ENCODE peak calls at places on chromosome 11, in nine cellular contexts. V is GM23338, L is IMR-90, P is left ventricle myocardium inferior, X is AG04450, H is thoracic aorta, Q is chondrocyte, U is RWPE2, Z is WTC11. I is an unnamed sample.

GRCh38 chr11:112797653-112798293 is 163.4 kb upstream of the NCAM1 start:
- DNase-seq in V (peak), L (no peak), P (no peak), X (no peak), H (no peak), Q (no peak), U (no peak), Z (peak), I (peak)

GRCh38 chr11:46210133-46210636 is 67.3 kb upstream of the CREB3L1 start:
- DNase-seq in V (no peak), L (peak), P (no peak), X (peak), H (no peak), Q (no peak), U (no peak), Z (no peak), I (peak)

GRCh38 chr11:12787847-12788246 is 113.6 kb downstream of the TEAD1 start:
- DNase-seq in V (no peak), L (peak), P (no peak), X (no peak), H (no peak), Q (no peak), U (no peak), Z (no peak), I (peak)

GRCh38 chr11:126121316-126121715 is 58.6 kb upstream of the CDON start:
- DNase-seq in V (no peak), L (no peak), P (no peak), X (no peak), H (no peak), Q (peak), U (no peak), Z (no peak), I (no peak)

GRCh38 chr11:92628401-92629292 is 340.8 kb upstream of the MTNR1B start:
- DNase-seq in V (no peak), L (peak), P (no peak), X (no peak), H (no peak), Q (no peak), U (no peak), Z (no peak), I (no peak)

GRCh38 chr11:68145120-68145866 is 24.1 kb upstream of the CHKA start:
- DNase-seq in V (no peak), L (no peak), P (no peak), X (no peak), H (no peak), Q (no peak), U (peak), Z (no peak), I (no peak)

GRCh38 chr11:29511394-29511793 is 505.4 kb downstream of the KCNA4 start:
- DNase-seq in V (no peak), L (no peak), P (no peak), X (no peak), H (no peak), Q (no peak), U (no peak), Z (no peak), I (no peak)

GRCh38 chr11:15006139-15006759 is 34.1 kb upstream of the CALCA start:
- DNase-seq in V (peak), L (peak), P (no peak), X (no peak), H (no peak), Q (no peak), U (no peak), Z (no peak), I (peak)

GRCh38 chr11:56841210-56841810 is 92.8 kb upstream of the OR9G4 start:
- DNase-seq in V (peak), L (peak), P (no peak), X (peak), H (no peak), Q (no peak), U (no peak), Z (peak), I (peak)

GRCh38 chr11:3840870-3841425 is at the start of gene RHOG:
- DNase-seq in V (peak), L (peak), P (peak), X (peak), H (peak), Q (no peak), U (peak), Z (peak), I (peak)

GRCh38 chr11:11420512-11420911 is 67.5 kb upstream of the CSNK2A3 start:
- DNase-seq in V (no peak), L (no peak), P (no peak), X (no peak), H (no peak), Q (no peak), U (no peak), Z (no peak), I (no peak)

GRCh38 chr11:81237139-81237538 is 1496.5 kb downstream of the FAM181B start:
- DNase-seq in V (peak), L (peak), P (no peak), X (no peak), H (no peak), Q (no peak), U (no peak), Z (no peak), I (no peak)

GRCh38 chr11:66106786-66107599 is 36.9 kb downstream of the PACS1 start:
- DNase-seq in V (peak), L (no peak), P (no peak), X (no peak), H (no peak), Q (no peak), U (no peak), Z (no peak), I (no peak)

GRCh38 chr11:64049509-64049908 is 13.8 kb downstream of the FLRT1 start:
- DNase-seq in V (no peak), L (no peak), P (no peak), X (no peak), H (no peak), Q (no peak), U (no peak), Z (no peak), I (no peak)

GRCh38 chr11:70876685-70877084 is 375.7 kb downstream of the SHANK2 start:
- DNase-seq in V (no peak), L (no peak), P (no peak), X (no peak), H (no peak), Q (no peak), U (no peak), Z (no peak), I (no peak)

GRCh38 chr11:130871616-130872015 is 44.7 kb downstream of the SNX19 start:
- DNase-seq in V (no peak), L (no peak), P (no peak), X (no peak), H (no peak), Q (no peak), U (no peak), Z (no peak), I (no peak)

GRCh38 chr11:123690490-123690889 is 36.1 kb upstream of the SCN3B start:
- DNase-seq in V (no peak), L (peak), P (no peak), X (no peak), H (no peak), Q (no peak), U (no peak), Z (no peak), I (peak)

GRCh38 chr11:8079111-8079675 is 1.8 kb upstream of the TUB start:
- DNase-seq in V (no peak), L (no peak), P (no peak), X (no peak), H (no peak), Q (no peak), U (no peak), Z (no peak), I (no peak)

GRCh38 chr11:3108183-3108721 is 51.0 kb upstream of the CARS1 start:
- DNase-seq in V (no peak), L (no peak), P (no peak), X (no peak), H (no peak), Q (no peak), U (peak), Z (peak), I (no peak)

GRCh38 chr11:12769834-12770345 is 95.7 kb downstream of the TEAD1 start:
- DNase-seq in V (peak), L (peak), P (no peak), X (peak), H (no peak), Q (no peak), U (no peak), Z (no peak), I (peak)

GRCh38 chr11:110251837-110252236 is 44.6 kb downstream of the RDX start:
- DNase-seq in V (no peak), L (peak), P (no peak), X (no peak), H (no peak), Q (no peak), U (no peak), Z (no peak), I (peak)

GRCh38 chr11:82858556-82859091 is 41.6 kb downstream of the PRCP start:
- DNase-seq in V (no peak), L (peak), P (no peak), X (peak), H (no peak), Q (no peak), U (peak), Z (no peak), I (peak)

GRCh38 chr11:12091957-12092558 is 18.3 kb upstream of the MICAL2 start:
- DNase-seq in V (no peak), L (no peak), P (no peak), X (no peak), H (no peak), Q (no peak), U (no peak), Z (no peak), I (peak)

GRCh38 chr11:19938051-19938856 is 222.0 kb downstream of the DBX1 start:
- DNase-seq in V (peak), L (peak), P (peak), X (no peak), H (no peak), Q (no peak), U (no peak), Z (peak), I (peak)

GRCh38 chr11:33452806-33453205 is 195.6 kb downstream of the HIPK3 start:
- DNase-seq in V (no peak), L (peak), P (no peak), X (peak), H (no peak), Q (no peak), U (no peak), Z (no peak), I (peak)

GRCh38 chr11:65623177-65623576 is 7.6 kb downstream of the PCNX3 start:
- DNase-seq in V (no peak), L (no peak), P (no peak), X (no peak), H (no peak), Q (no peak), U (no peak), Z (no peak), I (no peak)

GRCh38 chr11:110433393-110434333 is 3.9 kb downstream of the FDX1 start:
- DNase-seq in V (peak), L (peak), P (no peak), X (no peak), H (no peak), Q (no peak), U (no peak), Z (no peak), I (peak)

GRCh38 chr11:1055990-1056771 is 18.5 kb upstream of the MUC2 start:
- DNase-seq in V (no peak), L (no peak), P (no peak), X (no peak), H (no peak), Q (no peak), U (peak), Z (peak), I (no peak)

GRCh38 chr11:94583213-94583884 is 16.2 kb downstream of the PIWIL4 start:
- DNase-seq in V (no peak), L (no peak), P (no peak), X (no peak), H (no peak), Q (no peak), U (no peak), Z (no peak), I (no peak)

GRCh38 chr11:8028766-8029165 is 41.6 kb downstream of the EIF3F start:
- DNase-seq in V (no peak), L (no peak), P (no peak), X (no peak), H (no peak), Q (no peak), U (no peak), Z (no peak), I (no peak)

GRCh38 chr11:46905806-46906205 is 12.5 kb downstream of the LRP4 start:
- DNase-seq in V (no peak), L (no peak), P (no peak), X (no peak), H (no peak), Q (no peak), U (no peak), Z (no peak), I (no peak)

GRCh38 chr11:74936087-74936486 is 12.8 kb downstream of the XRRA1 start:
- DNase-seq in V (no peak), L (no peak), P (no peak), X (no peak), H (no peak), Q (no peak), U (no peak), Z (no peak), I (no peak)

DNA sequence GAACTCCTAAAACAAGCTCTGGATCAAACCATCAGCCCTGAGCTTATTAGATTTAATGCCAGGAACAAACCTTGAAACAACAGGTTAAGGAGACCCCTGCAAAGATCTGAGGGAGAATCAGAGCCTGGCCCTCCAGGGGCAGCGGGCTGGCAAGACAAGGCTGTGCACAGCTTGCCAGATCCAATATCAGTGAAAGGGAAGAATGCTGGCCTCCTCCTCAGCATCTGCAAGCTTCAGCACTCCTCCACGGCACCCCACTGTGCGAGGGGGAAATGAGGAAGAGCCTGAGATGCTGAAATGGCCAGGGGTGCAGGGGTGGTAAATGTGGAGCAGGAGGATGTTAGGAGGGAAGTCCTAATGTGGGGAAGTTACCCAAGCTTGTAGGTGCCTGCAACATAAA is 167.0 kb downstream of the TENM4 start:
- DNase-seq in V (peak), L (no peak), P (no peak), X (no peak), H (no peak), Q (no peak), U (no peak), Z (peak), I (no peak)
- TF ChIP-seq CTCF in V (no peak), L (no peak), P (no peak), X (no peak), H (no peak), Q (no peak), U (no peak), Z (no peak), I (no peak)

GRCh38 chr11:24421766-24422165 is 75.1 kb upstream of the LUZP2 start:
- DNase-seq in V (no peak), L (peak), P (no peak), X (no peak), H (no peak), Q (no peak), U (no peak), Z (no peak), I (no peak)
- TF ChIP-seq CTCF in V (no peak), L (no peak), P (no peak), X (no peak), H (no peak), Q (no peak), U (no peak), Z (no peak), I (no peak)

DNA sequence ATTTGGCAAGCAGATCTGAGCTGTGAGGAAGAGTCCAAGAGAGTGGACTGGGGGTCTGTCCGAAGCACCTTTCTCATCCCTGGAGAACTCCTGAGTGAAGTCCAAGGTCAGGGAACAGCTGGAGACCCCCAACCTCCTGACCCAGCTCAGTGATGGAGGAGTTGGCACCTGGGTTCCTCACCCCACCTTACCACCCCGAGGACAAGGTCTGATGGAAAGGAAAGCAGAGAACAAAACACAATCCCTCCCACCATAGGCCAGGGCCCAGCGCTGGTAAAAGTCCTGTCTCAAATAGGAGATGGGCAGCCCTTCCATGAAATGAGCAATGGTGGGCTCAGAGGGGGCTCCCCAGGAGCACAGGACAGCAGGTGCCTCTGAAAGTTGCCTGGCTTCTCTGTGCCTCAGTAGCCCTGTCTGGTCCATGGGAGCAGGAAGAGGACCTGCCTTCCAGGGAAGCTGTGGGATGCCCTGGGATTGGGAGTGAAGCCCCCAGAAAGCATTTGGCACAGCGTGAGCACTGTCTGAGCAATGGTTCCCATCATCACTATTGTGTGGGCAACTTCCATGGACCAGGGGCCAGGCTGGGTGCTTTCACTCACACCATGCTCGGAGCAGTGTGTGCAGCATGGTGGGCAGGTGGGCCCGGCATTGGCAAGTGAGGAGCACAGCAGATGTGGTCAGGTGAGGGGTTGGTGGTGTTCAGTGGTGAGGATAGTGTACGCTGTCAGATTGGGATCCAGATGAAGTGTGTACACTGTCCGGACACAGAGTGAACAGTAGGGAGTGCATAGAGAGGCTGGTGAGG is 7.5 kb downstream of the TRIM29 start:
- DNase-seq in V (no peak), L (no peak), P (peak), X (no peak), H (no peak), Q (peak), U (peak), Z (peak), I (no peak)
- TF ChIP-seq CTCF in V (no peak), L (no peak), P (no peak), X (no peak), H (no peak), Q (no peak), U (no peak), Z (no peak), I (no peak)

GRCh38 chr11:124737638-124738293 is 2.0 kb upstream of the NRGN start:
- DNase-seq in V (no peak), L (no peak), P (no peak), X (no peak), H (no peak), Q (no peak), U (no peak), Z (no peak), I (no peak)

GRCh38 chr11:124738713-124739478 is 846 bp upstream of the NRGN start:
- DNase-seq in V (no peak), L (no peak), P (no peak), X (no peak), H (no peak), Q (no peak), U (no peak), Z (no peak), I (no peak)

GRCh38 chr11:124739479-124740276 is at the start of gene NRGN:
- DNase-seq in V (peak), L (peak), P (peak), X (peak), H (peak), Q (no peak), U (peak), Z (peak), I (peak)

GRCh38 chr11:124743050-124743449 is 3.3 kb downstream of the NRGN start:
- DNase-seq in V (no peak), L (no peak), P (no peak), X (no peak), H (no peak), Q (no peak), U (no peak), Z (no peak), I (no peak)

GRCh38 chr11:124740277-124740882 is 638 bp downstream of the NRGN start:
- DNase-seq in V (peak), L (no peak), P (peak), X (no peak), H (no peak), Q (no peak), U (no peak), Z (no peak), I (no peak)
- TF ChIP-seq CTCF in V (peak), L (peak), P (peak), X (peak), H (peak), Q (peak), U (peak), Z (no peak), I (peak)

GRCh38 chr11:72598901-72599300 is 75.3 kb downstream of the PDE2A start:
- DNase-seq in V (peak), L (peak), P (peak), X (no peak), H (no peak), Q (no peak), U (no peak), Z (peak), I (peak)
- TF ChIP-seq CTCF in V (peak), L (peak), P (peak), X (peak), H (peak), Q (peak), U (peak), Z (peak), I (peak)

GRCh38 chr11:50423208-50423607 is 390.5 kb downstream of the OR4C45 start:
- DNase-seq in V (no peak), L (no peak), P (no peak), X (no peak), H (no peak), Q (no peak), U (no peak), Z (no peak), I (no peak)
- TF ChIP-seq CTCF in V (no peak), L (peak), P (no peak), X (no peak), H (no peak), Q (peak), U (no peak), Z (no peak), I (no peak)

I was measured in foreskin fibroblast.